ENCODE peak calls at places on chromosomes 1 and 21, in four cellular contexts. C is GM12891, I is K562, Z is GM12878. R is an unnamed sample.

GRCh38 chr1:183887826-183888819 is 83.2 kb downstream of the RGL1 start:
- DNase-seq in C (no peak), I (no peak), Z (no peak), R (no peak)

GRCh38 chr1:144551107-144551542 is 41.6 kb upstream of the PPIAL4F start:
- DNase-seq in C (no peak), I (no peak), Z (no peak), R (no peak)

GRCh38 chr1:162035241-162035640 is 11.6 kb upstream of the OLFML2B start:
- DNase-seq in C (no peak), I (no peak), Z (no peak), R (peak; percentile 15)

GRCh38 chr1:16115468-16116363 is 40.2 kb downstream of the EPHA2 start:
- DNase-seq in C (no peak), I (no peak), Z (no peak), R (no peak)

GRCh38 chr1:46489638-46490602 is at the start of gene DMBX1:
- DNase-seq in C (peak; percentile 67), I (peak; percentile 80), Z (no peak), R (no peak)

GRCh38 chr1:91924146-91924545 is 25.1 kb upstream of the BRDT start:
- DNase-seq in C (no peak), I (no peak), Z (no peak), R (no peak)

GRCh38 chr1:225866061-225866844 is 15.9 kb downstream of the TMEM63A start:
- DNase-seq in C (peak; percentile 50), I (no peak), Z (no peak), R (peak; percentile 71)

GRCh38 chr1:7236844-7237515 is 451.7 kb downstream of the CAMTA1 start:
- DNase-seq in C (no peak), I (no peak), Z (no peak), R (no peak)

GRCh38 chr1:31792541-31792940 is 23.3 kb downstream of the SPOCD1 start:
- DNase-seq in C (no peak), I (no peak), Z (no peak), R (no peak)

GRCh38 chr1:192552619-192553225 is 22.9 kb upstream of the RGS1 start:
- DNase-seq in C (no peak), I (no peak), Z (no peak), R (no peak)

GRCh38 chr1:98081951-98082350 is 161.1 kb upstream of the DPYD start:
- DNase-seq in C (no peak), I (no peak), Z (no peak), R (no peak)

GRCh38 chr1:181310560-181310959 is 172.8 kb upstream of the CACNA1E start:
- DNase-seq in C (no peak), I (no peak), Z (no peak), R (no peak)

GRCh38 chr1:24769656-24770651 is 24.7 kb downstream of the CLIC4 start:
- DNase-seq in C (no peak), I (no peak), Z (no peak), R (no peak)

GRCh38 chr1:67850611-67851075 is 17.4 kb upstream of the GNG12 start:
- DNase-seq in C (no peak), I (peak; percentile 66), Z (no peak), R (no peak)

GRCh38 chr1:177511036-177511435 is 340.3 kb downstream of the BRINP2 start:
- DNase-seq in C (no peak), I (no peak), Z (no peak), R (no peak)

GRCh38 chr1:93692983-93693591 is 11.4 kb upstream of the BCAR3 start:
- DNase-seq in C (peak; percentile 27), I (no peak), Z (peak; percentile 63), R (no peak)

GRCh38 chr1:154306151-154306550 is 14.7 kb upstream of the AQP10 start:
- DNase-seq in C (no peak), I (no peak), Z (no peak), R (no peak)

GRCh38 chr1:6033986-6034749 is 11.5 kb upstream of the KCNAB2 start:
- DNase-seq in C (peak; percentile 60), I (peak; percentile 78), Z (no peak), R (peak; percentile 36)

GRCh38 chr1:226492738-226493137 is 55.8 kb upstream of the STUM start:
- DNase-seq in C (no peak), I (no peak), Z (no peak), R (no peak)

GRCh38 chr1:228228601-228229074 is 20.8 kb downstream of the OBSCN start:
- DNase-seq in C (no peak), I (no peak), Z (no peak), R (peak; percentile 34)

GRCh38 chr1:147837129-147837776 is 65.3 kb upstream of the GJA8 start:
- DNase-seq in C (no peak), I (no peak), Z (no peak), R (no peak)

GRCh38 chr21:28723666-28724065 is 269.0 kb downstream of the LTN1 start:
- DNase-seq in C (no peak), I (no peak), Z (no peak), R (no peak)

GRCh38 chr1:87208936-87209335 is 119.7 kb upstream of the LMO4 start:
- DNase-seq in C (no peak), I (no peak), Z (no peak), R (peak; percentile 59)

GRCh38 chr1:119783354-119784126 is 14.8 kb upstream of the HMGCS2 start:
- DNase-seq in C (no peak), I (peak; percentile 5), Z (no peak), R (peak; percentile 52)

GRCh38 chr1:101236546-101237228 is at the start of gene S1PR1:
- DNase-seq in C (no peak), I (no peak), Z (peak; percentile 28), R (no peak)

GRCh38 chr1:91584866-91585265 is 84.2 kb downstream of the CDC7 start:
- DNase-seq in C (no peak), I (no peak), Z (no peak), R (no peak)

GRCh38 chr21:25862596-25862995 is 127.8 kb downstream of the GABPA start:
- DNase-seq in C (no peak), I (peak; percentile 55), Z (no peak), R (no peak)

GRCh38 chr1:20484526-20485462 is 1.2 kb downstream of the CAMK2N1 start:
- DNase-seq in C (no peak), I (no peak), Z (no peak), R (no peak)

DNA sequence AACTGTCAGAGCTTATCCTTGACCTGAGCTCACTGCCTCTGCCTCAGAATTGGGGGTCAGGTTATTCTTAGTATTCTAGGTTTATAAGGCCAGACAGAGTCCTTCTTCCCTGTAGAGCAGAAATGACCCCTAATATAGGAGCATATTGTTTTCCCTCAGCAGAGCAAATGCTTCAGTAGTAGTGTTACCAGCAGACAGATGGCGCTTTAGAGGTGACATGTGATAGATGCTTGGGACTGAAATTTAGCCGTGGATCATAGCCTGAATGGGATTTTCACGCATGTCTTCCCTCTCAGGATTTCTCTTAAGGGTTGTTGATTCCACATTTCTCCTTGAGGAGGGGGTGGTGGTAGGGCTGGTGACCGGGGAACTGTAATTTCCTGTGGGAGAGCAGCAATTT is 24.5 kb downstream of the ADARB1 start:
- DNase-seq in C (no peak), I (peak; percentile 51), Z (no peak), R (no peak)
- TF ChIP-seq SPI1 in C (no peak), I (no peak), Z (no peak), R (no peak)

DNA sequence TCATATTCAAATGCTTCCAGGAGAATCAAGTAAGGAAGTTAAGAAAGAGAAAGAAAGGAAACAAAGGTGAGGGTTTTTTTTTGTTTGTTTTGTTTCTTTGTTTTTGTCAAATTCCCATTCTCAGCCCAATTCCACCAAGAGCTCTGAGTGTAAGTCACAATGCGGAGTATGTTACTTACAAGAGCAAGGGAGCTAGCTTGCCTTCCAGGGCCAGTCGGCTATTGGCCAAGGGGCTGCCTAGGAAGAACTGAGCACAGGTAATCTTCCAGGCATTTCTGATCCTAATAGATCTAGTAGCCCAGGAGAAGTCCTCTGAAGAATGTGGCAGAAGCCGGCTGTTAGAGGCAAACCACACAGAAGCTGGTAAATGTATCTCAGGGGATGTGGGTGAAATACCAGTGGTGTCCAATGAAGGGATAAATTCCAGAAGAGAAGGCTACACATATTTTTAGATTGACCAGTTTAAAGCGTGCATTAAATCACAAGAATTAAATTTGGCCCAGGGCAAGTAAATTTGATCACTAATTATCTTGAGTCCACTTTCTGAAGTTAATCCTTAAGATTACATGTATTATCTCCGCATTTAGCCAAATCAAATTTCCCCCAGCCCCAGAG is 239.6 kb upstream of the ADAMTS5 start:
- DNase-seq in C (no peak), I (no peak), Z (no peak), R (no peak)
- TF ChIP-seq SPI1 in C (no peak), I (no peak), Z (no peak), R (no peak)

DNA sequence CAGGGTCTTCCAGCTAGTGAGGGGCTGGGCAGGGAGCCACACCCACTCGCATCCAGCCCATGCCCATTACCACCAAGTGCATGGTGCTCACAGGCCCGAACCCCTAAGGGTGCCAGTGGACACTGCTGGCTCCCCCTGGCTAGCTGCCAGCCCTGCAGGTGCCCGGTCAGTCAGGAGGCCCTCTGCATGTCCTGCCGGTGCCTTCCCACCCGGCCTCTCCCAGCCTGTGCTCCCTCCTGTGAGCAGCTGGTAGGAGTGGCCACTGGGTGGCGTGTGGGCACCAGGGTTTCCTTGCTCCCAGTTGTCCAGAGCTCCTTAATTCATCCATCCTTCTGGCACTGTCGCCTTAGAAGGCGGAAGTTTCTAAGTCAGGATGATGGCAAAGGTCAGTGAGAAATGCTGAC is 33.4 kb downstream of the QSOX1 start:
- DNase-seq in C (peak; percentile 50), I (peak; percentile 74), Z (no peak), R (no peak)
- TF ChIP-seq SPI1 in C (no peak), I (no peak), Z (no peak), R (no peak)

GRCh38 chr1:214827883-214828282 is 224.9 kb downstream of the CENPF start:
- DNase-seq in C (no peak), I (no peak), Z (no peak), R (no peak)

GRCh38 chr1:214831956-214832355 is 229.0 kb downstream of the CENPF start:
- DNase-seq in C (no peak), I (no peak), Z (no peak), R (no peak)

GRCh38 chr1:214833357-214833756 is 230.4 kb downstream of the CENPF start:
- DNase-seq in C (no peak), I (no peak), Z (no peak), R (no peak)

GRCh38 chr1:214830956-214831355 is 228.0 kb downstream of the CENPF start:
- DNase-seq in C (no peak), I (no peak), Z (no peak), R (no peak)
- TF ChIP-seq SPI1 in C (no peak), I (no peak), Z (no peak), R (no peak)